ENCODE peak calls at places on chromosomes 11 and 22, in ten cellular contexts. B, S, Y, T, D, F, M, X, C and P are unnamed samples.

GRCh38 chr11:45142241-45142885 is 4.1 kb upstream of the PRDM11 start:
- DNase-seq in X (no peak), B (no peak), Y (no peak), M (no peak), T (no peak), F (peak; percentile 14), S (no peak), C (no peak), D (no peak), P (no peak)

GRCh38 chr22:20748820-20749428 is 25.0 kb upstream of the SERPIND1 start:
- DNase-seq in D (no peak), M (peak; percentile 79), F (no peak), S (no peak), B (no peak), C (no peak), T (no peak), Y (no peak), X (no peak), P (no peak)

GRCh38 chr11:63767415-63768231 is 952 bp downstream of the ZFTA start:
- DNase-seq in T (no peak), C (peak; percentile 28), B (peak; percentile 21), Y (no peak), S (peak; percentile 24), F (peak; percentile 87), X (peak; percentile 69), M (peak; percentile 26), D (peak; percentile 77), P (peak; percentile 84)

GRCh38 chr11:2725367-2726300 is 25.8 kb upstream of the KCNQ1OT1 start:
- DNase-seq in X (no peak), B (no peak), M (no peak), C (no peak), T (no peak), Y (no peak), F (no peak), D (no peak), S (no peak), P (no peak)

GRCh38 chr11:10325398-10326079 is 20.7 kb downstream of the ADM start:
- DNase-seq in M (no peak), S (no peak), D (peak; percentile 40), Y (no peak), X (no peak), F (peak; percentile 85), C (no peak), T (no peak), B (no peak), P (no peak)

GRCh38 chr11:15199693-15200092 is 85.0 kb downstream of the INSC start:
- DNase-seq in Y (no peak), X (peak; percentile 27), D (peak; percentile 53), T (no peak), S (no peak), F (peak; percentile 13), B (no peak), C (peak; percentile 28), M (no peak), P (peak; percentile 14)

GRCh38 chr22:31491218-31491962 is 1.7 kb upstream of the EIF4ENIF1 start:
- DNase-seq in B (no peak), F (no peak), C (no peak), Y (no peak), S (no peak), M (no peak), X (no peak), D (no peak), T (no peak), P (no peak)

GRCh38 chr22:50400406-50400805 is 57.3 kb downstream of the PPP6R2 start:
- DNase-seq in C (no peak), D (no peak), B (no peak), S (no peak), Y (no peak), X (no peak), T (no peak), M (no peak), F (no peak), P (no peak)

GRCh38 chr11:122193457-122193856 is 77.4 kb upstream of the BLID start:
- DNase-seq in Y (no peak), B (no peak), T (no peak), S (no peak), D (no peak), M (no peak), F (no peak), X (no peak), C (no peak), P (no peak)

GRCh38 chr11:86374586-86374985 is at the start of gene CCDC81:
- DNase-seq in B (no peak), D (no peak), F (no peak), Y (no peak), C (no peak), T (no peak), S (no peak), M (no peak), X (no peak), P (no peak)

GRCh38 chr11:57515332-57516060 is at the start of gene SLC43A1:
- DNase-seq in Y (no peak), B (no peak), C (no peak), S (no peak), T (no peak), X (no peak), M (peak; percentile 46), F (peak; percentile 60), D (peak; percentile 46), P (no peak)

GRCh38 chr22:29946220-29946619 is 63.2 kb downstream of the MTMR3 start:
- DNase-seq in X (no peak), F (no peak), T (no peak), C (no peak), Y (no peak), D (no peak), S (no peak), M (no peak), B (no peak), P (no peak)

GRCh38 chr22:43044402-43044801 is 29.5 kb upstream of the PACSIN2 start:
- DNase-seq in F (no peak), M (no peak), X (no peak), D (no peak), S (no peak), C (no peak), Y (no peak), B (no peak), T (no peak), P (peak; percentile 20)

GRCh38 chr11:29293825-29294224 is 723.0 kb downstream of the KCNA4 start:
- DNase-seq in Y (no peak), F (peak; percentile 80), S (no peak), M (peak; percentile 53), T (no peak), C (no peak), D (peak; percentile 84), X (no peak), B (no peak), P (no peak)

GRCh38 chr11:78192223-78192719 is 3.6 kb downstream of the USP35 start:
- DNase-seq in X (no peak), S (no peak), D (no peak), B (no peak), C (no peak), M (no peak), F (no peak), Y (no peak), T (no peak), P (no peak)

GRCh38 chr22:38497869-38498268 is 8.2 kb downstream of the DDX17 start:
- DNase-seq in M (no peak), F (no peak), B (no peak), Y (no peak), C (no peak), S (no peak), T (no peak), D (no peak), X (no peak), P (no peak)

GRCh38 chr11:85694385-85694980 is 8.5 kb upstream of the CCDC89 start:
- DNase-seq in F (peak; percentile 56), M (peak; percentile 28), T (no peak), Y (no peak), C (no peak), B (no peak), X (no peak), S (no peak), D (peak; percentile 87), P (peak; percentile 23)

GRCh38 chr11:111846063-111846462 is 25.3 kb downstream of the ALG9 start:
- DNase-seq in S (no peak), F (peak; percentile 16), T (no peak), M (no peak), B (no peak), D (peak; percentile 87), X (no peak), C (no peak), Y (no peak), P (no peak)

GRCh38 chr11:32852142-32852541 is 22.4 kb downstream of the PRRG4 start:
- DNase-seq in Y (no peak), X (no peak), C (no peak), S (no peak), F (peak; percentile 37), D (peak; percentile 23), T (no peak), B (no peak), M (peak; percentile 84), P (no peak)

GRCh38 chr11:77147668-77148321 is 19.7 kb downstream of the MYO7A start:
- DNase-seq in T (no peak), F (peak; percentile 17), B (no peak), D (no peak), C (no peak), S (no peak), Y (no peak), M (peak; percentile 79), X (peak; percentile 10), P (peak; percentile 89)

GRCh38 chr22:16783453-16783852 is 41.8 kb downstream of the XKR3 start:
- DNase-seq in S (no peak), M (no peak), F (no peak), X (no peak), Y (no peak), T (no peak), B (no peak), C (no peak), D (no peak), P (no peak)

GRCh38 chr22:20319041-20319744 is 667 bp downstream of the DGCR6L start:
- DNase-seq in X (no peak), S (no peak), B (no peak), T (no peak), Y (no peak), F (peak; percentile 40), C (no peak), D (no peak), M (peak; percentile 18), P (no peak)

GRCh38 chr22:45617948-45618347 is 53.7 kb upstream of the ATXN10 start:
- DNase-seq in S (no peak), M (no peak), C (no peak), Y (no peak), F (no peak), B (no peak), D (no peak), T (no peak), X (no peak), P (no peak)

GRCh38 chr22:43511276-43511910 is 99.6 kb downstream of the MPPED1 start:
- DNase-seq in Y (no peak), D (no peak), M (no peak), X (no peak), F (no peak), S (no peak), B (no peak), T (no peak), C (no peak), P (no peak)

GRCh38 chr11:6638437-6638836 is 17.2 kb downstream of the DCHS1 start:
- DNase-seq in T (no peak), B (no peak), F (no peak), S (no peak), M (no peak), D (no peak), C (no peak), X (no peak), Y (no peak), P (no peak)

GRCh38 chr11:57482782-57483569 is 22.6 kb downstream of the RTN4RL2 start:
- DNase-seq in D (peak; percentile 32), T (no peak), C (no peak), M (no peak), X (peak; percentile 47), Y (peak; percentile 44), B (no peak), F (peak; percentile 36), S (peak; percentile 54), P (peak; percentile 27)

GRCh38 chr11:126083829-126084607 is 21.4 kb upstream of the CDON start:
- DNase-seq in S (no peak), C (peak; percentile 29), X (peak; percentile 89), T (no peak), M (no peak), F (no peak), D (no peak), Y (no peak), B (no peak), P (peak; percentile 65)

GRCh38 chr11:130166457-130166784 is 6.8 kb downstream of the ST14 start:
- DNase-seq in Y (no peak), S (no peak), C (no peak), M (peak; percentile 15), F (peak; percentile 91), B (no peak), D (peak; percentile 99), X (no peak), T (no peak), P (no peak)